ENCODE peak calls at places on chromosomes 2 and 18, in four cellular contexts. W, P, D and V are unnamed samples.

GRCh38 chr2:26169226-26169625 is 3.7 kb upstream of the GAREM2 start:
- DNase-seq in D (no peak), W (no peak), P (no peak), V (no peak)

GRCh38 chr2:181781082-181781786 is 100.9 kb upstream of the NEUROD1 start:
- DNase-seq in P (peak; percentile 65), W (no peak), D (no peak), V (no peak)

GRCh38 chr2:159449504-159450124 is 163.1 kb upstream of the WDSUB1 start:
- DNase-seq in D (no peak), P (no peak), W (no peak), V (no peak)

GRCh38 chr2:231379266-231380215 is 16.0 kb upstream of the B3GNT7 start:
- DNase-seq in P (peak; percentile 71), D (no peak), W (no peak), V (no peak)

GRCh38 chr2:223247136-223247535 is 195.1 kb downstream of the KCNE4 start:
- DNase-seq in W (no peak), D (no peak), P (no peak), V (no peak)

GRCh38 chr18:41113885-41114482 is 841.0 kb upstream of the PIK3C3 start:
- DNase-seq in P (no peak), W (no peak), D (no peak), V (no peak)

GRCh38 chr2:86017901-86018896 is 87.5 kb downstream of the POLR1A start:
- DNase-seq in W (no peak), D (no peak), P (peak; percentile 24), V (no peak)

GRCh38 chr2:130910931-130911330 is 74.2 kb downstream of the ARHGEF4 start:
- DNase-seq in P (no peak), W (no peak), D (no peak), V (no peak)

GRCh38 chr2:11290211-11290610 is 54.2 kb downstream of the ROCK2 start:
- DNase-seq in D (no peak), P (no peak), W (no peak), V (no peak)

GRCh38 chr2:209977386-209978239 is 24.8 kb upstream of the RPE start:
- DNase-seq in P (no peak), W (peak; percentile 39), D (peak; percentile 4), V (no peak)

GRCh38 chr2:190537765-190538164 is 3.2 kb upstream of the NEMP2 start:
- DNase-seq in P (no peak), D (no peak), W (no peak), V (no peak)

GRCh38 chr18:35289293-35290069 is 548 bp downstream of the ZSCAN30 start:
- DNase-seq in W (peak; percentile 1), P (peak; percentile 52), D (no peak), V (no peak)

GRCh38 chr2:133802366-133802765 is 234.1 kb upstream of the NCKAP5 start:
- DNase-seq in P (no peak), W (no peak), D (no peak), V (no peak)

GRCh38 chr2:43024515-43024962 is 201.9 kb downstream of the ZFP36L2 start:
- DNase-seq in P (peak; percentile 83), W (peak; percentile 76), D (no peak), V (no peak)

GRCh38 chr2:206213514-206213845 is 53.8 kb downstream of the EEF1B2 start:
- DNase-seq in D (no peak), P (no peak), W (no peak), V (no peak)
- H3K4me3 ChIP-seq in D (peak overlapping the region; percentile 43), P (no peak overlapping the region), W (no peak overlapping the region), V (no peak overlapping the region)

DNA sequence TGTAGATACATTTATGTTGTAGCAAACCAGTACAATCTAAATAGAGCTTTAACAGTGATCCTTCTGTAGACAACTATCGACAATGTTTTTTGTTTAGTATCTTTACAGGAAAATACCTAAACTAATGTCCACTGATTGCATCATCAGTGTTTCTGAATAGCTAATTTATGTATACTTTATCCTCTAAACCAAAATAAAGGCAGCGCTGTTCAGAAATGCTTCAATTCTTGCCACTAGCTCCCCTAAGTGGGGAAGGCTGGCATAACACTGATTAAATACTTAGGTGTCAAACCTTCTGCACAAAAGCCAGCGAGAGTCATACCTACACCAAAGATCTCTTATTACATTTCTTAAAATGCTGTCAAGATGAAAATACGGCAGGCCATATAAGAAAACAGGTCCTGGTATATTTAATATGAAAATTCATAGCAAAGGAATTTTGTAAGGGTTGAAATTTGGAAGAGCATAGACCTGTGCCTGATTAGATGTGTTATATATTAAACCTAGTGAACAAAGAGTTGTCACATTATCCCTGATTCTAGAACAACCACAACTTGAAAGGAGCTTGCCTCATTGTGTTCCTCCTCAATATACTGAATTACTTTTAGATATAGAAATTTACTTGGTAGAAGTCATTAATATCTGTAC is 1693.4 kb upstream of the SLC39A10 start:
- DNase-seq in P (no peak), D (no peak), W (peak; percentile 45), V (peak; percentile 7)
- TF ChIP-seq CTCF in P (peak; percentile 12), D (peak; percentile 41), W (peak; percentile 71), V (peak; percentile 68)

GRCh38 chr2:9441556-9441955 is 18.1 kb downstream of the CPSF3 start:
- DNase-seq in D (no peak), P (no peak), W (no peak), V (no peak)
- H3K4me3 ChIP-seq in D (no peak overlapping the region), P (no peak overlapping the region), W (no peak overlapping the region), V (no peak overlapping the region)

DNA sequence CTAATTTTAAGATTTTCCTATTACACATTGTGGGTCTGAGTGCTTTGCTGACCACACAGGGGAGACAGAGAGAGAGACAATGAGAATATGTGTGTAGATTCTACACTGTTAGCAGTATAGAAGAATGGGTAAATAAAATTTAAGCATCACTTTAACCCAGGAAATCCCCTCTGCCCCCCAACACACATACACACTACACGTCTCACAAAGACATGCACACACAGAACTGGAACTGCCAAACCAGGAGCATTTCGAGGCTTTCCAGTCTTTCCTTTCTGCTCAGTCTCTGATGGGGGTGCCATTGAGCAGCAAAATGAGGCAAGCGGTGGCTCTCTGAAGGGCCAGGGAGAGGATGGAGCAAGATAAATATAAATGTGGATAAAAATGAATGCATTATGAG is 2.5 kb downstream of the MERTK start:
- DNase-seq in W (peak; percentile 41), D (no peak), P (peak; percentile 54), V (no peak)
- TF ChIP-seq CTCF in W (peak; percentile 46), D (peak; percentile 45), P (peak; percentile 25), V (peak; percentile 49)

GRCh38 chr2:198587201-198587600 is 782.8 kb downstream of the PLCL1 start:
- DNase-seq in P (no peak), D (no peak), W (no peak), V (no peak)
- H3K4me3 ChIP-seq in P (no peak overlapping the region), D (no peak overlapping the region), W (no peak overlapping the region), V (no peak overlapping the region)